ENCODE peak calls at places on chromosomes 5 and 9, in four cellular contexts. One of them, this sample, is unnamed.

GRCh38 chr5:24353606-24354005 is 291.2 kb downstream of the CDH10 start:
- DNase-seq in mesendoderm: no peak
- DNase-seq in H9: no peak
- DNase-seq in IMR-90: no peak
- DNase-seq in this sample: no peak

GRCh38 chr5:31232273-31232888 is 38.9 kb downstream of the CDH6 start:
- DNase-seq in IMR-90: peak; percentile 74
- DNase-seq in mesendoderm: peak; percentile 78
- DNase-seq in H9: peak; percentile 38
- DNase-seq in this sample: peak; percentile 2

GRCh38 chr5:23684103-23684502 is 176.7 kb downstream of the PRDM9 start:
- DNase-seq in mesendoderm: no peak
- DNase-seq in H9: no peak
- DNase-seq in IMR-90: no peak
- DNase-seq in this sample: no peak

GRCh38 chr9:128824911-128825310 is 4.7 kb downstream of the SPOUT1 start:
- DNase-seq in IMR-90: no peak
- DNase-seq in H9: no peak
- DNase-seq in mesendoderm: no peak
- DNase-seq in this sample: no peak

GRCh38 chr9:35237303-35237702 is 75.5 kb downstream of the UNC13B start:
- DNase-seq in mesendoderm: peak; percentile 20
- DNase-seq in IMR-90: no peak
- DNase-seq in H9: no peak
- DNase-seq in this sample: no peak

GRCh38 chr9:90385126-90385525 is 257.5 kb downstream of the DIRAS2 start:
- DNase-seq in IMR-90: no peak
- DNase-seq in H9: no peak
- DNase-seq in mesendoderm: peak; percentile 60
- DNase-seq in this sample: no peak

GRCh38 chr5:171777420-171777759 is 8.2 kb upstream of the SMIM23 start:
- DNase-seq in mesendoderm: no peak
- DNase-seq in H9: no peak
- DNase-seq in IMR-90: no peak
- DNase-seq in this sample: peak; percentile 43

GRCh38 chr9:25964239-25964638 is 286.0 kb upstream of the TUSC1 start:
- DNase-seq in H9: peak; percentile 65
- DNase-seq in IMR-90: peak; percentile 82
- DNase-seq in mesendoderm: peak; percentile 95
- DNase-seq in this sample: peak; percentile 31

GRCh38 chr5:154038241-154038603 is 488 bp downstream of the FAM114A2 start:
- DNase-seq in H9: no peak
- DNase-seq in mesendoderm: no peak
- DNase-seq in IMR-90: no peak
- DNase-seq in this sample: no peak

GRCh38 chr9:6433405-6433804 is 20.4 kb downstream of the UHRF2 start:
- DNase-seq in mesendoderm: no peak
- DNase-seq in H9: no peak
- DNase-seq in IMR-90: peak; percentile 76
- DNase-seq in this sample: no peak

GRCh38 chr5:79774171-79774854 is 84.7 kb downstream of the CMYA5 start:
- DNase-seq in IMR-90: peak; percentile 4
- DNase-seq in mesendoderm: peak; percentile 95
- DNase-seq in H9: peak; percentile 94
- DNase-seq in this sample: peak; percentile 83

GRCh38 chr5:171318026-171318425 is 9.0 kb downstream of the TLX3 start:
- DNase-seq in IMR-90: no peak
- DNase-seq in mesendoderm: peak; percentile 66
- DNase-seq in H9: peak; percentile 88
- DNase-seq in this sample: no peak

GRCh38 chr5:102797485-102797884 is 42.4 kb downstream of the PAM start:
- DNase-seq in IMR-90: no peak
- DNase-seq in mesendoderm: no peak
- DNase-seq in H9: no peak
- DNase-seq in this sample: no peak

GRCh38 chr9:136373300-136374182 is at the start of gene CARD9:
- DNase-seq in mesendoderm: no peak
- DNase-seq in H9: no peak
- DNase-seq in IMR-90: no peak
- DNase-seq in this sample: no peak

GRCh38 chr9:134236935-134237629 is 72.7 kb upstream of the RNU6ATAC start:
- DNase-seq in mesendoderm: no peak
- DNase-seq in IMR-90: no peak
- DNase-seq in H9: no peak
- DNase-seq in this sample: no peak

GRCh38 chr9:8855046-8855445 is 1055.5 kb upstream of the DMAC1 start:
- DNase-seq in mesendoderm: peak; percentile 41
- DNase-seq in IMR-90: no peak
- DNase-seq in H9: no peak
- DNase-seq in this sample: no peak

GRCh38 chr5:3654515-3654914 is 58.9 kb downstream of the IRX1 start:
- DNase-seq in H9: no peak
- DNase-seq in IMR-90: no peak
- DNase-seq in mesendoderm: no peak
- DNase-seq in this sample: no peak
- H4K5ac ChIP-seq in H9: no peak overlapping the region
- H4K5ac ChIP-seq in IMR-90: no peak overlapping the region
- H4K5ac ChIP-seq in mesendoderm: no peak overlapping the region
- H4K5ac ChIP-seq in this sample: no peak overlapping the region

GRCh38 chr5:38837932-38838331 is 7.9 kb upstream of the OSMR start:
- DNase-seq in mesendoderm: no peak
- DNase-seq in H9: no peak
- DNase-seq in IMR-90: no peak
- DNase-seq in this sample: no peak
- H4K5ac ChIP-seq in mesendoderm: no peak overlapping the region
- H4K5ac ChIP-seq in H9: no peak overlapping the region
- H4K5ac ChIP-seq in IMR-90: no peak overlapping the region
- H4K5ac ChIP-seq in this sample: no peak overlapping the region

GRCh38 chr9:137461316-137461662 is 2.2 kb upstream of the NSMF start:
- DNase-seq in H9: no peak
- DNase-seq in IMR-90: no peak
- DNase-seq in mesendoderm: no peak
- DNase-seq in this sample: no peak

GRCh38 chr9:137460363-137461315 is 1.5 kb upstream of the NSMF start:
- DNase-seq in H9: peak; percentile 28
- DNase-seq in IMR-90: no peak
- DNase-seq in mesendoderm: no peak
- DNase-seq in this sample: no peak

GRCh38 chr9:137459147-137459600 is at the start of gene NSMF:
- DNase-seq in H9: peak; percentile 90
- DNase-seq in mesendoderm: peak; percentile 90
- DNase-seq in IMR-90: peak; percentile 86
- DNase-seq in this sample: peak; percentile 97

GRCh38 chr9:137458194-137459146 is 664 bp downstream of the NSMF start:
- DNase-seq in mesendoderm: no peak
- DNase-seq in IMR-90: no peak
- DNase-seq in H9: no peak
- DNase-seq in this sample: no peak

GRCh38 chr9:137459601-137460362 is 648 bp upstream of the NSMF start:
- DNase-seq in IMR-90: no peak
- DNase-seq in H9: no peak
- DNase-seq in mesendoderm: no peak
- DNase-seq in this sample: no peak
- H4K5ac ChIP-seq in IMR-90: peak overlapping the region; percentile 76
- H4K5ac ChIP-seq in H9: no peak overlapping the region
- H4K5ac ChIP-seq in mesendoderm: no peak overlapping the region
- H4K5ac ChIP-seq in this sample: no peak overlapping the region

DNA sequence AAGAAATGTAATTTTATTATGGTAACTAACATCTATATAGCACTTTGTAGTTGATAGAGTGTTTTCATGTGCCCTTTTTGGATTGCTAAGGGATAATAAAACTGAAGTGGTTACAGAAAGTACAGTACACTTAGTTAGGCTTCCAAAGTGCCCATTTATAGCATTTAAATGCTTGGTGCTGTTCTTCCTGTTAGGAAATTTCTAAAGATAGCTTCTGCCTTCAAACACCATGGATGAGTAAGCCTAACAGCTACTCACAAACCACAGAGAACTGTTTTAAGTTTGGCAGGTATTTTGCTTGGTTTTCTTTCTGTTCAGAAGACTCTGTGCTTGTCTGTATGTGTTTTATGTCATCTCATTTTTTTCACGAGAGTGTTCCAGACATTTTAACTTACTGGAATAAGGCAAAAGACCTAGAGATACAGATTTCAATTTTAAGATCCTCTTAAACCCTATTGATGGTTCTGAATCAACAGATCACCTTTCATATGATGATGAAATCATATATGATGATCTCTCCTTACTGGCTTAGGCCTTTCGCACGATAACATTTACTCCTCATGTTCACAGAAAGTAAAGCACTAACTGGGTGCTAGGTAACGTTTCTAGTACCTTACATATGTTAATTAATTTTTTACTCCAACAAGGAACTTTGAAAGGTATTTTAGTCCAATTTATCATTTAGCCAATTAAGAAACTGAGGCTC is 4.4 kb downstream of the RIMOC1 start:
- DNase-seq in mesendoderm: no peak
- DNase-seq in IMR-90: peak; percentile 80
- DNase-seq in H9: no peak
- DNase-seq in this sample: no peak
- H4K5ac ChIP-seq in mesendoderm: no peak overlapping the region
- H4K5ac ChIP-seq in IMR-90: no peak overlapping the region
- H4K5ac ChIP-seq in H9: no peak overlapping the region
- H4K5ac ChIP-seq in this sample: no peak overlapping the region

GRCh38 chr9:123658792-123659191 is 271.1 kb downstream of the DENND1A start:
- DNase-seq in mesendoderm: no peak
- DNase-seq in IMR-90: no peak
- DNase-seq in H9: no peak
- DNase-seq in this sample: no peak
- H4K5ac ChIP-seq in mesendoderm: no peak overlapping the region
- H4K5ac ChIP-seq in IMR-90: no peak overlapping the region
- H4K5ac ChIP-seq in H9: no peak overlapping the region
- H4K5ac ChIP-seq in this sample: no peak overlapping the region

DNA sequence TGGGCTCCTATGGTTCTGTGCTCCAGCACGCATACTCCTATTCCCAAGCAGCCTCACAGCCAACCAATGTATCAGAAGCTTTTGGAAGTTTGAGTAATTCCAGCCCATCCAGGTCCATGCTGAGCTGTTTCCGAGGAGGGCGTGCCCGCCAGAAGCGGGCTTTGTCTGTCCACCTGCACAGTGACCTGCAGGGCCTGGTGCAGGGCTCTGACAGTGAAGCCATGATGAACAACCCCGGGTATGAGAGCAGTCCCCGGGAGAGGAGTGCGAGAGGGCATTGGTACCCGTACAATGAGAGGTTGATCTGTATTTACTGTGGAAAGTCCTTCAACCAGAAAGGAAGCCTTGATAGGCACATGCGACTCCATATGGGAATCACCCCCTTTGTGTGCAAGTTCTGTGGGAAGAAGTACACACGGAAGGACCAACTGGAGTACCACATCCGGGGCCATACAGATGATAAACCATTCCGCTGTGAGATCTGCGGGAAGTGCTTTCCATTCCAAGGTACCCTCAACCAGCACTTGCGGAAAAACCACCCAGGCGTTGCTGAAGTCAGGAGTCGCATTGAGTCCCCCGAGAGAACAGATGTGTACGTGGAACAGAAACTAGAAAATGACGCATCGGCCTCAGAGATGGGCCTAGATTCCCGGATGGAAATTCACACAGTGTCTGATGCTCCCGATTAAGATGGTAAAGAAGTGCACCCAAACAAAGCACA is 19.9 kb downstream of the ZBTB34 start:
- DNase-seq in IMR-90: no peak
- DNase-seq in mesendoderm: no peak
- DNase-seq in H9: no peak
- DNase-seq in this sample: no peak
- H4K5ac ChIP-seq in IMR-90: no peak overlapping the region
- H4K5ac ChIP-seq in mesendoderm: no peak overlapping the region
- H4K5ac ChIP-seq in H9: no peak overlapping the region
- H4K5ac ChIP-seq in this sample: no peak overlapping the region

GRCh38 chr5:124521461-124522230 is 224.8 kb downstream of the ZNF608 start:
- DNase-seq in mesendoderm: no peak
- DNase-seq in H9: no peak
- DNase-seq in IMR-90: no peak
- DNase-seq in this sample: no peak

GRCh38 chr5:124519396-124519795 is 227.0 kb downstream of the ZNF608 start:
- DNase-seq in mesendoderm: no peak
- DNase-seq in IMR-90: peak; percentile 86
- DNase-seq in H9: no peak
- DNase-seq in this sample: no peak

GRCh38 chr5:124527220-124527991 is 219.0 kb downstream of the ZNF608 start:
- DNase-seq in H9: no peak
- DNase-seq in IMR-90: peak; percentile 21
- DNase-seq in mesendoderm: no peak
- DNase-seq in this sample: no peak

GRCh38 chr5:124528838-124529237 is 217.6 kb downstream of the ZNF608 start:
- DNase-seq in IMR-90: peak; percentile 25
- DNase-seq in mesendoderm: no peak
- DNase-seq in H9: no peak
- DNase-seq in this sample: no peak

GRCh38 chr5:124524552-124525232 is 221.7 kb downstream of the ZNF608 start:
- DNase-seq in IMR-90: no peak
- DNase-seq in H9: no peak
- DNase-seq in mesendoderm: peak; percentile 21
- DNase-seq in this sample: no peak
- H4K5ac ChIP-seq in IMR-90: no peak overlapping the region
- H4K5ac ChIP-seq in H9: no peak overlapping the region
- H4K5ac ChIP-seq in mesendoderm: no peak overlapping the region
- H4K5ac ChIP-seq in this sample: no peak overlapping the region

DNA sequence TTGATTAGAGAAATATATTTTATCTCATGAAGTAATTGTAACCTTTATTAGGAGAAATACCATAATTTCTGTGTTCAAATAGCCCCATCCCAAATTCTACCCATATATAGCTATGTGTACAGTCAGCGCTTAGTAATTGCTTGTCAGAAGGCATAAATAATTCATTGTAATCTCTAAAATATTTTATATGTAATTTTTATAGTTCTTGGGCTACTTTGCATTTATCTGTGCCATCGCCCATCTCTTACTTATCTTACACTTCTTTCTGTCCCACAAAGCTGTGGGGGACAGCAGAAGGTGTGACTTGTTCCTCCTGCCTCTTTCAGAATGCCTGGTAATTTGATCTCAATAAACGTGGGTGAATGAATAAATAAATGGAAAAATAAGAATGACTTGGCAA is 5.5 kb downstream of the ADAMTSL1 start:
- DNase-seq in H9: no peak
- DNase-seq in IMR-90: no peak
- DNase-seq in mesendoderm: no peak
- DNase-seq in this sample: no peak
- H4K5ac ChIP-seq in H9: no peak overlapping the region
- H4K5ac ChIP-seq in IMR-90: no peak overlapping the region
- H4K5ac ChIP-seq in mesendoderm: no peak overlapping the region
- H4K5ac ChIP-seq in this sample: no peak overlapping the region

DNA sequence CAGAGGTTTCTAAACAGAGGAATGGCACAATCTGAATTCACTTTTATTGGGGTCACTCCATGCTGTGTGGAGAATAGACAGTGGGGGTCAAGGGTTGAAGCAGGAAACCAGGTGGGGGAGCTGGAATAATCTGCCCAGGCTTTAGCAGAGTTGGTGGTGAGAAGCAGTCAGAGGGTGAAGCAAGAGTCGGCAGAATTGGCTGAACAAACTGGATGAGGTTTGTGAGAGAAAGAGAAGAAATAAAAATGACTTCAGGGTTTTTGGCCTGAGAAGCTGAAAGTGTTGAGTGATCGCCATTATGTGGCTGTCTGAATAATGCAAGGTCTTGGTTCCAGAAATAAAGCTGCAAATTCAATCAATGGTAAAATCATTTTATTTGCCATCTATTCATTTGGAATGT is 50.3 kb upstream of the DAB2 start:
- DNase-seq in mesendoderm: no peak
- DNase-seq in H9: no peak
- DNase-seq in IMR-90: no peak
- DNase-seq in this sample: no peak
- H4K5ac ChIP-seq in mesendoderm: no peak overlapping the region
- H4K5ac ChIP-seq in H9: no peak overlapping the region
- H4K5ac ChIP-seq in IMR-90: no peak overlapping the region
- H4K5ac ChIP-seq in this sample: no peak overlapping the region